ENCODE peak calls at places on chromosomes 5 and 9, in four cellular contexts. B is hepatocyte, M is prostate gland, O is A549. K is an unnamed sample.

GRCh38 chr9:27519466-27520465 is 4.3 kb upstream of the IFNK start:
- DNase-seq in B (no peak), M (no peak), O (peak), K (peak)

GRCh38 chr9:104826109-104826775 is 62.3 kb downstream of the NIPSNAP3B start:
- DNase-seq in B (no peak), M (no peak), O (no peak), K (no peak)

GRCh38 chr5:176387384-176387925 is 943 bp downstream of the NOP16 start:
- DNase-seq in B (no peak), M (no peak), O (no peak), K (no peak)

GRCh38 chr5:154351566-154351965 is 94.2 kb upstream of the SAP30L start:
- DNase-seq in B (no peak), M (no peak), O (no peak), K (peak)

GRCh38 chr5:176693477-176693851 is 46.2 kb downstream of the TSPAN17 start:
- DNase-seq in B (no peak), M (no peak), O (no peak), K (no peak)

GRCh38 chr9:96858018-96858573 is 3.8 kb upstream of the ZNF782 start:
- DNase-seq in B (peak), M (no peak), O (no peak), K (no peak)

GRCh38 chr9:133403766-133404439 is 13.9 kb downstream of the REXO4 start:
- DNase-seq in B (peak), M (peak), O (peak), K (peak)

GRCh38 chr9:113548221-113549041 is 84.9 kb downstream of the RGS3 start:
- DNase-seq in B (peak), M (no peak), O (no peak), K (no peak)

GRCh38 chr9:108677776-108678175 is 178.0 kb downstream of the ACTL7B start:
- DNase-seq in B (no peak), M (no peak), O (no peak), K (no peak)

GRCh38 chr9:124239249-124240073 is 18.3 kb upstream of the NEK6 start:
- DNase-seq in B (no peak), M (no peak), O (no peak), K (no peak)

GRCh38 chr9:124248066-124248465 is 9.7 kb upstream of the NEK6 start:
- DNase-seq in B (no peak), M (no peak), O (no peak), K (no peak)

GRCh38 chr9:124238546-124239140 is 19.1 kb upstream of the NEK6 start:
- DNase-seq in B (no peak), M (no peak), O (no peak), K (no peak)

DNA sequence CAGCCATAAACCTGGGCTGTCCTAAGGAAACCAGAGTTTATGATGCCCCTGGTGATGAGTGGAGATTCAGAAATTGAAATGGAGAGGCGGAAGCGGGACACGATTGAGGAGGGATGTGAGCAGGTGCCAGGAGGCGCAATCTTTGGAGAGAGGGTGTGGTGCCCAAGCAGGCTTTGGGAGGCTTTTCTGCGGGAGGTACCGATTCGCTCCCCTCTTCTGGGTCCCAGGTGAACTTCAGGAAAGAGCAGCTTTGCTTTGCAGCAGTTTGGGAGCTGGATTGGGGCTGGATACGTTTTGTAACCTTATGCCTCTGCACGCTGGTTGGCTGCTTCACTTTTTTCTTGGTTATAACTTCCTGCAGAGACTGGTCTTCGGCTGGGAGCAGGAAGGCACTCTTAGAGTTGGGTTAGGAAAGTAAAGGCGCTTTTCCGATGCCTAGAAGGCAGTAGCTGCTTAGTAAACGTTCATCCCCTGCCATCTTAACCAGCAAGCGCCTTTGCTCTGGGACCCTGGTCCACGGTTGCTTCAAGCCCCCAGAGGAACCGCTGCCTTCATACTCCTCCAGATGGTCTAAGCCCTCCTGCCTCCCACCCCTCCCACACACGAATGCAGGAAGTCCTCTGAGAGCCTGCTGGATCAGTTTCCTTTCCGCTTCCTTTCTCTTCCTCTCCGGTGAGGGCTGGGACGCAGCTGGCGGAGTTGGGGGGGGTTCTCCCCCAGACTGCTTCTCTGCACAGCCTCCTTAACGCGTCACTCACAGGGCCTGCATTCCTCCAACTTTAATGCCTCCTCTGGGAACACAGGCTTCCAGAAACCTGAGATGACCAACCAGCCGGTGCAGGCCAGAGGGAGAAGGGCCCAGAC is 15.2 kb upstream of the NEK6 start:
- DNase-seq in B (peak), M (no peak), O (no peak), K (no peak)
- H3K27ac ChIP-seq in B (peak), M (peak), O (no peak), K (no peak)

GRCh38 chr5:124592891-124593290 is 153.5 kb downstream of the ZNF608 start:
- DNase-seq in B (no peak), M (no peak), O (no peak), K (no peak)

GRCh38 chr5:124599048-124599973 is 147.1 kb downstream of the ZNF608 start:
- DNase-seq in B (peak), M (peak), O (peak), K (no peak)

GRCh38 chr5:124593952-124594351 is 152.5 kb downstream of the ZNF608 start:
- DNase-seq in B (no peak), M (no peak), O (no peak), K (no peak)

GRCh38 chr5:124591583-124591982 is 154.9 kb downstream of the ZNF608 start:
- DNase-seq in B (no peak), M (no peak), O (no peak), K (no peak)

GRCh38 chr5:124596595-124597388 is 149.6 kb downstream of the ZNF608 start:
- DNase-seq in B (peak), M (no peak), O (peak), K (peak)
- H3K27ac ChIP-seq in B (no peak), M (no peak), O (peak), K (peak)

DNA sequence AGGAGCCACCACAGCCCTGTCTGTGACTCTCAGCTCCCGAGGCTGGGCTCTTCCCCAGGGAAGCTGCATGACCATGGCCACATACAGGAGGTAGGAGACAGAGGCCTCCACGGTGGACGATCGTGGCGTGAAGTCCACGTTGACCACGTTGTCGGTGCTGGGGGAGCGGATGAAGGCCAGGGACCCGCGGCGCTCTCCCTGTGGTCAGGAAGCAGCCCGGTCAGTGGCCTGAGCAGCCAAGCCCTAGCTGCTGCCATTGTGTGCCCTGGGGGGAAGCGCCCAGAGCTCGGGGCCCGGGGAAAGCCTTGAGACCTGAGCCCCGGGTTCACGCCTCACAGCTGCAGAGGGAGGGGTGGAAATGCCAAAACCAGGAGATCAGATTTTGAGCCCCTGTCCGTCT is 34.3 kb downstream of the EXOC3 start:
- DNase-seq in B (no peak), M (no peak), O (no peak), K (no peak)
- H3K27ac ChIP-seq in B (no peak), M (no peak), O (no peak), K (no peak)

DNA sequence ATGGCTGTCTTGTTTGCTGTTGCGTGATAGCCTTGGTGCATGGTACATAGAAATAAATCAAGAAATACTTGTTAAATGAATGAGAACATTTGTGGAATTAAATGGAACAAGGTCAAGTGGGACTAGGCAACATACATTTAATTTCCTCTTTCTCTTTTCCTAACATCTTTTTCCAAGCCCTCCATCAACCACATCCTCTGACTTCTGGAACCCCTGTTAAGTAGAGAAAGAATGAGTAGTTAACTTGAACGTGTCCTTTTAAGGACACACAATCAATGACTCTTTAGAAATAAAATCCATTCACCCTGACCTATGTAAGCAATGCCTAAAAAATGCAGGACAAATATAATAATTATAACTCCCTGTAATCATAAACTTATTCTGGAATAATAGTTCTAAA is 17.2 kb upstream of the THG1L start:
- DNase-seq in B (no peak), M (no peak), O (no peak), K (no peak)
- H3K27ac ChIP-seq in B (no peak), M (no peak), O (no peak), K (no peak)

GRCh38 chr5:90909091-90909503 is 350.5 kb downstream of the ADGRV1 start:
- DNase-seq in B (no peak), M (no peak), O (no peak), K (no peak)
- H3K27ac ChIP-seq in B (no peak), M (no peak), O (no peak), K (no peak)

GRCh38 chr9:129990269-129991005 is 52.6 kb downstream of the FNBP1 start:
- DNase-seq in B (no peak), M (no peak), O (no peak), K (no peak)
- H3K27ac ChIP-seq in B (no peak), M (no peak), O (no peak), K (no peak)

DNA sequence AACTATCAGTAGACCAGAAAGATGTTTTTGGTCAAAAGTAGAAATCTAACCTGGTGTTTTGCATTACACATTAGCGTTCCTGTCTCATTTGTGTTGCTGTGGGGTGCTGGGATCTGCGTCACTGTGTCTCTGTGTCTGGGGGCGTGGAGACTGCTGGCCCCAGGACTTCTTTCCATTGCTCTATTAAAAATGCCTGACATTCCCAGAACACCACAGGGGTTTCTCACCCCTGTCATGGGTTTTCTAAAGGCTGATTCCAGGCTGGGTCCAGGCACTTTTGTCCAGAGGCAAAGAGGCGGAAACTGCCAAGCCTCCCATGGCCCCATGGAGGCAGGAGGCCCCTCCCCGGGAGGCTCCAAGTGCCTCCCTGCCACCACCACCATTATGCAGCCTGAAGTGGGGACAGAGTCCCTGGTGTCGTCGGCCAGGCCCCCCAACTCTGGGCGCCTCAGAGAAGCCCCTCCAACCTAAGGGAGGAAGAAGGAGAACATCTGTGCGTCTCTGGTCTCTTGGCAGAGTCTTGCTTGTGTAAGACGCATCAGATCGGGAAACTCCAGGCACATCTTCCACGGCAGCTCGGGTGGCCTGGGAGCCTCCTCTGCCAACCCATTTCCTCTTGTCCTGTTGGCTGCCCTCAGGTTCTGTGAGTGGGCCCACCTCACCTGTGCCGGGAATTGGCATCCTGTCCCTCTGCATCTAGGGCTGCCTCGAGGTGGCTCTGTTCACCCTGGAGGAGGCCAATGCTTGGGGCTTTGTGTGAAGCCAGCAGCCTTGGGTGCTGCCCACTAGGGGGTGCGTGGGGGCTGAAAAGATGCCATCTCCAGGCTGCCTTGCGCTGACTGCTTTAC is 13.8 kb upstream of the PLEKHG4B start:
- DNase-seq in B (no peak), M (peak), O (peak), K (no peak)
- H3K27ac ChIP-seq in B (no peak), M (no peak), O (no peak), K (no peak)

DNA sequence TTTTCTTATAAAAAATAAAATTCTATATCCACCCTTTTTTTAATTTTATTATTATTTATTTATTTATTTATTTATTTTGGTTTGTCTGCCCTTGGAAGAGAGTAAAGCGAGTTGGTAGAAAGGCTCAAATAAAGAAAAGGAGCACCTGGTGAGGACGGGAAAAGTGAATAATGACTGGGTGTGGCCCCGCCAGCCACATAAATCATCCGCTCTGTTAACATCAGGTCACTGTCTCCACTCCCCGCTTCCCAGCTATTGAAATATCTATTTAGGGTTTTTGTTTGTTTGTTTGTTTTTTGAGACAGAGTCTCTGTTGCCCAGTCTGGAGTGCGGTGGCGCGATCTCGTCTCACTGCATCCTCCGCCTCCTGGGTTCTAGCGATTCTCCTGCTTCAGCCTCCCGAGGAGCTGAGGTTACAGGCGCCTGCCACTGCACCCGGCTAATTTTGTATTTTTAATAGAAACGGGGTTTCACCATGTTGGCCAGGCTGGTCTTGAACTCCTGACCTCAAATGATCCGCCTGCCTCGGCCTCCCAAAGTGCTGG is 844 bp downstream of the POLR3G start:
- DNase-seq in B (no peak), M (no peak), O (no peak), K (no peak)
- H3K27ac ChIP-seq in B (no peak), M (no peak), O (peak), K (no peak)

K was measured in epithelial cell of prostate.